ENCODE peak calls at places on chromosomes 6 and 20, in six cellular contexts. G is activated T-cell treated with anti-CD3 and anti-CD28 coated beads, Interleukin-2, amount 50 U/mL, for 72 hours; S is osteoblast; V is heart right ventricle; J is PC-9; A is naive B cell. H is an unnamed sample.
A peak's percentile ranks its signal among the peaks of the same experiment; 100 is the strongest.

GRCh38 chr20:8578191-8578690 is 446.2 kb downstream of the PLCB1 start:
- DNase-seq in G (no peak), S (no peak), V (no peak), J (no peak), A (no peak), H (no peak)

GRCh38 chr6:53104916-53105315 is 39.7 kb downstream of the FBXO9 start:
- DNase-seq in G (no peak), S (no peak), V (no peak), J (no peak), A (no peak), H (no peak)

GRCh38 chr20:48456361-48457184 is 371.2 kb downstream of the PREX1 start:
- DNase-seq in G (no peak), S (no peak), V (no peak), J (no peak), A (no peak), H (no peak)

GRCh38 chr20:44659931-44660330 is 8.4 kb upstream of the ADA start:
- DNase-seq in G (no peak), S (no peak), V (no peak), J (no peak), A (no peak), H (no peak)

GRCh38 chr6:127634178-127634577 is 57.2 kb downstream of the C6orf58 start:
- DNase-seq in G (no peak), S (no peak), V (no peak), J (no peak), A (no peak), H (no peak)

GRCh38 chr6:39755231-39755630 is 30.0 kb upstream of the KIF6 start:
- DNase-seq in G (no peak), S (no peak), V (no peak), J (no peak), A (no peak), H (no peak)

GRCh38 chr20:46709459-46710148 is at the start of gene SLC2A10:
- DNase-seq in G (no peak), S (peak; percentile 93), V (peak; percentile 64), J (peak; percentile 34), A (no peak), H (no peak)

GRCh38 chr6:19380287-19380686 is 456.9 kb upstream of the ID4 start:
- DNase-seq in G (no peak), S (peak; percentile 22), V (no peak), J (peak; percentile 87), A (no peak), H (no peak)

GRCh38 chr6:142926494-142927273 is 18.3 kb downstream of the HIVEP2 start:
- DNase-seq in G (peak; percentile 86), S (peak; percentile 97), V (peak; percentile 94), J (no peak), A (peak; percentile 82), H (peak; percentile 14)

GRCh38 chr20:62900692-62901584 is 25.4 kb downstream of the DIDO1 start:
- DNase-seq in G (no peak), S (peak; percentile 65), V (no peak), J (peak; percentile 82), A (no peak), H (no peak)

GRCh38 chr6:131811510-131811909 is 3.7 kb downstream of the ENPP1 start:
- DNase-seq in G (no peak), S (peak; percentile 58), V (no peak), J (no peak), A (no peak), H (no peak)

GRCh38 chr20:58637466-58638198 is 13.5 kb upstream of the STX16 start:
- DNase-seq in G (no peak), S (no peak), V (no peak), J (no peak), A (no peak), H (no peak)

GRCh38 chr20:22582960-22583772 is 1.2 kb downstream of the FOXA2 start:
- DNase-seq in G (no peak), S (no peak), V (no peak), J (no peak), A (no peak), H (no peak)

GRCh38 chr20:18984238-18985200 is 170.9 kb downstream of the SCP2D1 start:
- DNase-seq in G (no peak), S (no peak), V (no peak), J (no peak), A (no peak), H (no peak)

GRCh38 chr6:14190596-14191224 is 73.1 kb downstream of the CD83 start:
- DNase-seq in G (no peak), S (no peak), V (no peak), J (no peak), A (no peak), H (no peak)

GRCh38 chr6:125166711-125167110 is 13.1 kb downstream of the TPD52L1 start:
- DNase-seq in G (no peak), S (no peak), V (no peak), J (no peak), A (no peak), H (no peak)